ENCODE peak calls at places on chromosome 19, in nine cellular contexts. J is AG10803, I is transverse colon, G is dorsolateral prefrontal cortex, F is cardiac muscle cell, P is neural crest cell, L is B cell, O is AG04450, T is HCT116. A is an unnamed sample.

GRCh38 chr19:6765738-6766356 is 1.4 kb downstream of the SH2D3A start:
- DNase-seq in G (no peak), P (no peak), L (no peak), T (peak; percentile 82), O (no peak), J (no peak), F (no peak), I (peak; percentile 95), A (no peak)

GRCh38 chr19:6233051-6233826 is 46.5 kb downstream of the MLLT1 start:
- DNase-seq in T (no peak), O (no peak), G (no peak), L (no peak), J (peak; percentile 74), P (no peak), I (no peak), F (peak; percentile 82), A (no peak)

GRCh38 chr19:56477429-56478338 is 539 bp upstream of the ZNF667 start:
- DNase-seq in I (peak; percentile 73), P (no peak), F (peak; percentile 95), T (no peak), G (peak; percentile 94), J (peak; percentile 91), L (peak; percentile 86), O (peak; percentile 74), A (no peak)

GRCh38 chr19:31675187-31675913 is 326.1 kb upstream of the TSHZ3 start:
- DNase-seq in J (peak; percentile 50), O (no peak), L (no peak), I (no peak), G (no peak), F (peak; percentile 61), T (no peak), P (no peak), A (no peak)

GRCh38 chr19:47310819-47311218 is 1.2 kb downstream of the C5AR1 start:
- DNase-seq in O (no peak), P (no peak), L (no peak), T (no peak), F (peak; percentile 52), J (peak; percentile 70), G (no peak), I (no peak), A (no peak)

GRCh38 chr19:54462713-54463530 is 656 bp downstream of the LENG9 start:
- DNase-seq in L (peak; percentile 79), I (peak; percentile 80), F (peak; percentile 81), J (peak; percentile 63), T (no peak), O (no peak), P (peak; percentile 36), G (peak; percentile 44), A (peak; percentile 59)

GRCh38 chr19:28632357-28633076 is 580.4 kb downstream of the UQCRFS1 start:
- DNase-seq in J (no peak), P (no peak), G (no peak), I (no peak), F (no peak), T (no peak), O (no peak), L (no peak), A (no peak)

GRCh38 chr19:51097166-51097736 is 11.0 kb downstream of the CTU1 start:
- DNase-seq in F (peak; percentile 65), G (peak; percentile 72), P (peak; percentile 60), T (peak; percentile 31), L (peak; percentile 85), O (no peak), I (peak; percentile 61), J (peak; percentile 50), A (peak; percentile 87)

GRCh38 chr19:19321143-19321577 is 531 bp downstream of the MAU2 start:
- DNase-seq in O (no peak), J (peak; percentile 23), G (no peak), P (no peak), I (peak; percentile 19), L (no peak), F (no peak), T (no peak), A (peak; percentile 51)

GRCh38 chr19:10283301-10283733 is 3.4 kb upstream of the ICAM4 start:
- DNase-seq in O (no peak), J (no peak), P (no peak), F (no peak), L (peak; percentile 4), I (no peak), T (no peak), G (no peak), A (no peak)

GRCh38 chr19:13723206-13723605 is 41.1 kb upstream of the MRI1 start:
- DNase-seq in I (no peak), F (peak; percentile 38), T (no peak), G (no peak), O (no peak), J (peak; percentile 33), L (no peak), P (no peak), A (no peak)

DNA sequence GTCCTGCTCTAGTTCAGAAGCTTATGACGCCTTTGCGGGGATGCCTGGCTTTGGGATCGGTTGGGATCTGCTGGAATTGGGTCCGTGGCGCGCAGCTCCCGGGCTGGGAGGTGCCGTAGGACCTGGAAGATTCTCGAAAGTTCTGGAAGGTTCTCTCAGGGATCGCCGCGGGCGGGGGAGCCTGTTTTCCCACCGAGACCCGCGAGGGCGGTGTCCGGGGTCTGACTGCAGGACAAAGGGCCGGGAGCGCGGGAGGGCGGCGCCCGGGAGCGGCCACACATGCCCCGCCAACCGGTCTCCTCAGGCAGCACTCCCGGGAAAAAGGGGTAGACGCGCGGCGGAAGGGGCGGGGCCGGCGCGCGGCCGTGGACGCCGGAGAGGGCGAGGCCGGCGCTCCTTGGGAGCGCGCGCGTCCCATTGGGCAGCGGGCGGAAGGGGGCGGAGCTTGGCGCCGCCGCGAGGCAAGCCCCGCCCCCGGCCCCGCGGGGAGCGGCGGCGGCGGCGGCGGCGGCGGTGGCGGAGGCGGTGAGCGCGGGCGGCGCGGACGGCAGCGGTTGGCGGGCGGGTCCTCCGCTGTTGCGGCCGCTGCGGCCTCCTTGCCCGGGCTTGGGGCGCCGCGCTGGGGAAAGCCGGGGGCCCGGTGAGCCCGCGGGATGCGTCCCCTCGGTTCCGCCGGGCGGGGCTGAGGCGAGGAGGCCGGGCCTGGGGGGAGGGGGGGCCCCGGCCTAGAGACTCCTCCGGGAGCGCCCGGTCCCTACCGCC is 29.0 kb upstream of the NDUFS7 start:
- DNase-seq in T (peak; percentile 60), O (peak; percentile 45), L (peak; percentile 100), P (peak; percentile 81), J (peak; percentile 82), G (peak; percentile 91), I (peak; percentile 93), F (peak; percentile 93), A (peak; percentile 91)
- TF ChIP-seq CTCF in T (no peak), O (no peak), L (no peak), P (no peak), J (peak; percentile 2), G (no peak), I (peak; percentile 17), F (peak; percentile 6), A (no peak)

DNA sequence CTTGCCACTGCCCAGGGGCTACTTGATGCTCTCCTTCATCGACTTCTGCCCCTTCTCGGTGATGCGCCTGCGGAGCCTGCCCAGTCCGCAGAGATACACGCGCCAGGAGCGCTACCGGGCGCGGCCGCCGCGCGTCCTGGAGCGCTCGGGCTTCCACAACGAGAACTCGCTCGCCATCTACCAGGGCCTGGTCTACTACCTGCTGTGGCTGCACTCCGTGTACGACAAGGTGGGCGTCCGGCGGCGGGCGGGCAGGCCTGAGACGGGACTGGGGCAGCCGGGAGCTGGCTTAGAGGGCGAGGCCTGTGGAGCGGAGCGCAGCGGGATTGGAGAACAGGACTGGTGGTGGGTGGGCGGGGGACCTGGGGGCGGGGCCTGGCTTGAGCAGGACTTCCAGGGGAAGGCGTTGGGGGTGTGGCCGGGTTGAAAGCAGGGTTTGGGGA is 12.7 kb upstream of the PSMD8 start:
- DNase-seq in G (peak; percentile 62), L (peak; percentile 85), P (peak; percentile 65), I (peak; percentile 79), J (peak; percentile 51), F (peak; percentile 73), O (no peak), T (peak; percentile 73), A (peak; percentile 91)
- TF ChIP-seq CTCF in G (no peak), L (peak; percentile 16), P (peak; percentile 48), I (peak; percentile 36), J (peak; percentile 16), F (no peak), O (peak; percentile 19), T (peak; percentile 16), A (no peak)

GRCh38 chr19:49683814-49684250 is 5.6 kb upstream of the ADM5 start:
- DNase-seq in J (no peak), T (no peak), P (no peak), G (no peak), I (no peak), L (no peak), O (no peak), F (no peak), A (no peak)

GRCh38 chr19:49685845-49686332 is 3.5 kb upstream of the ADM5 start:
- DNase-seq in G (no peak), I (no peak), O (no peak), F (no peak), J (no peak), T (no peak), P (no peak), L (peak; percentile 37), A (no peak)

GRCh38 chr19:49684983-49685553 is 4.3 kb upstream of the ADM5 start:
- DNase-seq in T (no peak), P (no peak), F (no peak), J (no peak), L (no peak), O (no peak), I (no peak), G (no peak), A (no peak)

GRCh38 chr19:49682274-49682673 is 5.2 kb downstream of the PRMT1 start:
- DNase-seq in G (no peak), I (no peak), T (no peak), O (no peak), L (no peak), P (no peak), F (no peak), J (no peak), A (no peak)

DNA sequence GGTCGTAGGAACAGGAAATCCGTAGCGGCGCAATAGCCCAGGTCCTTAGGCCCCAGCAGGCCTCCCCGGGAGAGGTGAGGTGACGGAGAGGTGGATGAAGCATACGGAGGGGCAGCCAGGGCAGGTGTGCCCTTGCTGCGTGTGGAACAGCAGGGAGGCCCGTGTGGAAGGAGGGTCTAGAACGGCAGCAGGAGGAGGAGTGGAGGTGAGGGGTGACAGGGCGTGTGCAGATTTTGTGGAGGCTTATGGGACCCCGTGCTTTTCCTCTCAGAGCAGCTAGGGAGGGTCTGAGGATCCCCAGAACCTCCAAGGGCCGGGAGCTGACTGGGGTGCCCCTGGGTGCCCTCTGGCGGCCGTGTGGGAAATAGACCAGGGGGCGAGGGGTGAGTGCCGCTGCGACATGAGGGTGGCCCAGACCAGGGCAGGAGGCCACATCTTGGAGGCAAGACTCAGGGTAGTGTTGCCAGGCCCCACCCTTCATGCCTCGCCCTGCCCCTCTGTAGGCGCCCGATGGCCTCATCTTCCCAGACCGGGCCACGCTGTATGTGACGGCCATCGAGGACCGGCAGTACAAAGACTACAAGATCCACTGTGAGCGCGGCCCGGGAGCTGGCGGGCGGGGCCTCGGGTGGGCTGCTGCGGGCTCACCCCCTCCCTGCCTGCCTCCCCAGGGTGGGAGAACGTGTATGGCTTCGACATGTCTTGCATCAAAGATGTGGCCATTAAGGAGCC is 5.0 kb upstream of the ADM5 start:
- DNase-seq in O (no peak), T (no peak), J (no peak), I (no peak), L (peak; percentile 72), P (no peak), G (no peak), F (no peak), A (no peak)
- TF ChIP-seq CTCF in O (peak; percentile 50), T (peak; percentile 44), J (peak; percentile 53), I (peak; percentile 53), L (peak; percentile 64), P (peak; percentile 31), G (no peak), F (peak; percentile 43), A (peak; percentile 29)

GRCh38 chr19:35315883-35316282 is 13.1 kb upstream of the CD22 start:
- DNase-seq in L (no peak), G (no peak), I (no peak), P (no peak), O (no peak), T (no peak), J (no peak), F (no peak), A (no peak)
- TF ChIP-seq CTCF in L (no peak), G (no peak), I (no peak), P (no peak), O (no peak), T (no peak), J (no peak), F (no peak), A (no peak)

A was measured in nephron progenitor cell.